ENCODE peak calls at places on chromosomes 6 and 20, in ten cellular contexts. One of them, this sample, is unnamed.
A peak's percentile ranks its signal among the peaks of the same experiment; 100 is the strongest.

GRCh38 chr20:64217539-64217938 is 38.0 kb upstream of the PCMTD2 start:
- DNase-seq in GM20000: no peak
- DNase-seq in globus pallidus: no peak
- DNase-seq in stimulated activated CD4-positive, alpha-beta T cell treated with anti-CD3 and anti-CD28 coated beads, Interleukin-12 subunit alpha, Interleukin-12 subunit beta, amount 100 ng/mL, for 4 hours: no peak
- DNase-seq in GM13976: no peak
- DNase-seq in thoracic aorta: no peak
- DNase-seq in M059J: no peak
- DNase-seq in NCI-H69: peak; percentile 1
- DNase-seq in natural killer cell: no peak
- DNase-seq in activated CD4-positive, alpha-beta T cell treated with anti-CD3 and anti-CD28 coated beads, Interleukin-2, amount 50 U/mL, for 24 hours: no peak
- DNase-seq in this sample: no peak

GRCh38 chr6:16901777-16902176 is 140.5 kb upstream of the ATXN1 start:
- DNase-seq in GM20000: no peak
- DNase-seq in globus pallidus: peak; percentile 7
- DNase-seq in stimulated activated CD4-positive, alpha-beta T cell treated with anti-CD3 and anti-CD28 coated beads, Interleukin-12 subunit alpha, Interleukin-12 subunit beta, amount 100 ng/mL, for 4 hours: no peak
- DNase-seq in GM13976: no peak
- DNase-seq in thoracic aorta: peak; percentile 12
- DNase-seq in M059J: peak; percentile 58
- DNase-seq in NCI-H69: peak; percentile 93
- DNase-seq in natural killer cell: no peak
- DNase-seq in activated CD4-positive, alpha-beta T cell treated with anti-CD3 and anti-CD28 coated beads, Interleukin-2, amount 50 U/mL, for 24 hours: no peak
- DNase-seq in this sample: peak; percentile 13

GRCh38 chr6:5334341-5334740 is 73.0 kb downstream of the FARS2 start:
- DNase-seq in GM20000: no peak
- DNase-seq in globus pallidus: no peak
- DNase-seq in stimulated activated CD4-positive, alpha-beta T cell treated with anti-CD3 and anti-CD28 coated beads, Interleukin-12 subunit alpha, Interleukin-12 subunit beta, amount 100 ng/mL, for 4 hours: no peak
- DNase-seq in GM13976: no peak
- DNase-seq in thoracic aorta: no peak
- DNase-seq in M059J: no peak
- DNase-seq in NCI-H69: peak; percentile 58
- DNase-seq in natural killer cell: no peak
- DNase-seq in activated CD4-positive, alpha-beta T cell treated with anti-CD3 and anti-CD28 coated beads, Interleukin-2, amount 50 U/mL, for 24 hours: no peak
- DNase-seq in this sample: no peak

GRCh38 chr6:139981810-139982550 is 607.5 kb upstream of the CITED2 start:
- DNase-seq in GM20000: no peak
- DNase-seq in globus pallidus: no peak
- DNase-seq in stimulated activated CD4-positive, alpha-beta T cell treated with anti-CD3 and anti-CD28 coated beads, Interleukin-12 subunit alpha, Interleukin-12 subunit beta, amount 100 ng/mL, for 4 hours: no peak
- DNase-seq in GM13976: no peak
- DNase-seq in thoracic aorta: no peak
- DNase-seq in M059J: peak; percentile 89
- DNase-seq in NCI-H69: peak; percentile 98
- DNase-seq in natural killer cell: no peak
- DNase-seq in activated CD4-positive, alpha-beta T cell treated with anti-CD3 and anti-CD28 coated beads, Interleukin-2, amount 50 U/mL, for 24 hours: no peak
- DNase-seq in this sample: no peak

GRCh38 chr6:1840491-1841121 is 230.9 kb downstream of the FOXC1 start:
- DNase-seq in GM20000: no peak
- DNase-seq in globus pallidus: no peak
- DNase-seq in stimulated activated CD4-positive, alpha-beta T cell treated with anti-CD3 and anti-CD28 coated beads, Interleukin-12 subunit alpha, Interleukin-12 subunit beta, amount 100 ng/mL, for 4 hours: no peak
- DNase-seq in GM13976: no peak
- DNase-seq in thoracic aorta: no peak
- DNase-seq in M059J: no peak
- DNase-seq in NCI-H69: no peak
- DNase-seq in natural killer cell: no peak
- DNase-seq in activated CD4-positive, alpha-beta T cell treated with anti-CD3 and anti-CD28 coated beads, Interleukin-2, amount 50 U/mL, for 24 hours: no peak
- DNase-seq in this sample: no peak

GRCh38 chr20:47502801-47503239 is 1.1 kb downstream of the NCOA3 start:
- DNase-seq in GM20000: no peak
- DNase-seq in globus pallidus: peak; percentile 27
- DNase-seq in stimulated activated CD4-positive, alpha-beta T cell treated with anti-CD3 and anti-CD28 coated beads, Interleukin-12 subunit alpha, Interleukin-12 subunit beta, amount 100 ng/mL, for 4 hours: no peak
- DNase-seq in GM13976: peak; percentile 35
- DNase-seq in thoracic aorta: no peak
- DNase-seq in M059J: peak; percentile 73
- DNase-seq in NCI-H69: peak; percentile 45
- DNase-seq in natural killer cell: no peak
- DNase-seq in activated CD4-positive, alpha-beta T cell treated with anti-CD3 and anti-CD28 coated beads, Interleukin-2, amount 50 U/mL, for 24 hours: no peak
- DNase-seq in this sample: no peak

GRCh38 chr6:137013738-137014602 is 30.8 kb downstream of the IL20RA start:
- DNase-seq in GM20000: no peak
- DNase-seq in globus pallidus: no peak
- DNase-seq in stimulated activated CD4-positive, alpha-beta T cell treated with anti-CD3 and anti-CD28 coated beads, Interleukin-12 subunit alpha, Interleukin-12 subunit beta, amount 100 ng/mL, for 4 hours: no peak
- DNase-seq in GM13976: no peak
- DNase-seq in thoracic aorta: no peak
- DNase-seq in M059J: peak; percentile 31
- DNase-seq in NCI-H69: peak; percentile 81
- DNase-seq in natural killer cell: no peak
- DNase-seq in activated CD4-positive, alpha-beta T cell treated with anti-CD3 and anti-CD28 coated beads, Interleukin-2, amount 50 U/mL, for 24 hours: no peak
- DNase-seq in this sample: no peak

GRCh38 chr6:37679539-37680476 is 17.9 kb downstream of the MDGA1 start:
- DNase-seq in GM20000: peak; percentile 89
- DNase-seq in globus pallidus: no peak
- DNase-seq in stimulated activated CD4-positive, alpha-beta T cell treated with anti-CD3 and anti-CD28 coated beads, Interleukin-12 subunit alpha, Interleukin-12 subunit beta, amount 100 ng/mL, for 4 hours: no peak
- DNase-seq in GM13976: peak; percentile 91
- DNase-seq in thoracic aorta: no peak
- DNase-seq in M059J: no peak
- DNase-seq in NCI-H69: peak; percentile 58
- DNase-seq in natural killer cell: no peak
- DNase-seq in activated CD4-positive, alpha-beta T cell treated with anti-CD3 and anti-CD28 coated beads, Interleukin-2, amount 50 U/mL, for 24 hours: no peak
- DNase-seq in this sample: no peak

GRCh38 chr6:114649298-114649697 is 306.5 kb upstream of the HS3ST5 start:
- DNase-seq in GM20000: no peak
- DNase-seq in globus pallidus: no peak
- DNase-seq in stimulated activated CD4-positive, alpha-beta T cell treated with anti-CD3 and anti-CD28 coated beads, Interleukin-12 subunit alpha, Interleukin-12 subunit beta, amount 100 ng/mL, for 4 hours: no peak
- DNase-seq in GM13976: no peak
- DNase-seq in thoracic aorta: no peak
- DNase-seq in M059J: no peak
- DNase-seq in NCI-H69: no peak
- DNase-seq in natural killer cell: no peak
- DNase-seq in activated CD4-positive, alpha-beta T cell treated with anti-CD3 and anti-CD28 coated beads, Interleukin-2, amount 50 U/mL, for 24 hours: no peak
- DNase-seq in this sample: no peak

GRCh38 chr6:104789770-104790190 is 69.9 kb downstream of the HACE1 start:
- DNase-seq in GM20000: peak; percentile 19
- DNase-seq in globus pallidus: no peak
- DNase-seq in stimulated activated CD4-positive, alpha-beta T cell treated with anti-CD3 and anti-CD28 coated beads, Interleukin-12 subunit alpha, Interleukin-12 subunit beta, amount 100 ng/mL, for 4 hours: no peak
- DNase-seq in GM13976: peak; percentile 26
- DNase-seq in thoracic aorta: no peak
- DNase-seq in M059J: peak; percentile 73
- DNase-seq in NCI-H69: peak; percentile 45
- DNase-seq in natural killer cell: no peak
- DNase-seq in activated CD4-positive, alpha-beta T cell treated with anti-CD3 and anti-CD28 coated beads, Interleukin-2, amount 50 U/mL, for 24 hours: no peak
- DNase-seq in this sample: no peak

GRCh38 chr6:136341967-136342366 is 52.3 kb upstream of the BCLAF1 start:
- DNase-seq in GM20000: no peak
- DNase-seq in globus pallidus: no peak
- DNase-seq in stimulated activated CD4-positive, alpha-beta T cell treated with anti-CD3 and anti-CD28 coated beads, Interleukin-12 subunit alpha, Interleukin-12 subunit beta, amount 100 ng/mL, for 4 hours: no peak
- DNase-seq in GM13976: no peak
- DNase-seq in thoracic aorta: no peak
- DNase-seq in M059J: peak; percentile 18
- DNase-seq in NCI-H69: no peak
- DNase-seq in natural killer cell: no peak
- DNase-seq in activated CD4-positive, alpha-beta T cell treated with anti-CD3 and anti-CD28 coated beads, Interleukin-2, amount 50 U/mL, for 24 hours: no peak
- DNase-seq in this sample: no peak

GRCh38 chr6:69631552-69632346 is 165.1 kb downstream of the LMBRD1 start:
- DNase-seq in GM20000: peak; percentile 18
- DNase-seq in globus pallidus: no peak
- DNase-seq in stimulated activated CD4-positive, alpha-beta T cell treated with anti-CD3 and anti-CD28 coated beads, Interleukin-12 subunit alpha, Interleukin-12 subunit beta, amount 100 ng/mL, for 4 hours: no peak
- DNase-seq in GM13976: peak; percentile 29
- DNase-seq in thoracic aorta: no peak
- DNase-seq in M059J: peak; percentile 3
- DNase-seq in NCI-H69: no peak
- DNase-seq in natural killer cell: no peak
- DNase-seq in activated CD4-positive, alpha-beta T cell treated with anti-CD3 and anti-CD28 coated beads, Interleukin-2, amount 50 U/mL, for 24 hours: no peak
- DNase-seq in this sample: no peak

GRCh38 chr6:135403584-135403983 is 94.0 kb downstream of the AHI1 start:
- DNase-seq in GM20000: no peak
- DNase-seq in globus pallidus: no peak
- DNase-seq in stimulated activated CD4-positive, alpha-beta T cell treated with anti-CD3 and anti-CD28 coated beads, Interleukin-12 subunit alpha, Interleukin-12 subunit beta, amount 100 ng/mL, for 4 hours: no peak
- DNase-seq in GM13976: no peak
- DNase-seq in thoracic aorta: no peak
- DNase-seq in M059J: no peak
- DNase-seq in NCI-H69: no peak
- DNase-seq in natural killer cell: no peak
- DNase-seq in activated CD4-positive, alpha-beta T cell treated with anti-CD3 and anti-CD28 coated beads, Interleukin-2, amount 50 U/mL, for 24 hours: no peak
- DNase-seq in this sample: no peak

GRCh38 chr6:389622-390021 is 1.9 kb upstream of the IRF4 start:
- DNase-seq in GM20000: peak; percentile 82
- DNase-seq in globus pallidus: no peak
- DNase-seq in stimulated activated CD4-positive, alpha-beta T cell treated with anti-CD3 and anti-CD28 coated beads, Interleukin-12 subunit alpha, Interleukin-12 subunit beta, amount 100 ng/mL, for 4 hours: no peak
- DNase-seq in GM13976: peak; percentile 76
- DNase-seq in thoracic aorta: no peak
- DNase-seq in M059J: no peak
- DNase-seq in NCI-H69: no peak
- DNase-seq in natural killer cell: no peak
- DNase-seq in activated CD4-positive, alpha-beta T cell treated with anti-CD3 and anti-CD28 coated beads, Interleukin-2, amount 50 U/mL, for 24 hours: no peak
- DNase-seq in this sample: no peak

GRCh38 chr6:2853766-2854393 is 12.2 kb upstream of the SERPINB1 start:
- DNase-seq in GM20000: peak; percentile 52
- DNase-seq in globus pallidus: no peak
- DNase-seq in stimulated activated CD4-positive, alpha-beta T cell treated with anti-CD3 and anti-CD28 coated beads, Interleukin-12 subunit alpha, Interleukin-12 subunit beta, amount 100 ng/mL, for 4 hours: peak; percentile 75
- DNase-seq in GM13976: peak; percentile 60
- DNase-seq in thoracic aorta: no peak
- DNase-seq in M059J: peak; percentile 97
- DNase-seq in NCI-H69: peak; percentile 64
- DNase-seq in natural killer cell: peak; percentile 59
- DNase-seq in activated CD4-positive, alpha-beta T cell treated with anti-CD3 and anti-CD28 coated beads, Interleukin-2, amount 50 U/mL, for 24 hours: peak; percentile 56
- DNase-seq in this sample: peak; percentile 40

GRCh38 chr6:38509713-38510112 is 130.0 kb downstream of the BTBD9 start:
- DNase-seq in GM20000: no peak
- DNase-seq in globus pallidus: no peak
- DNase-seq in stimulated activated CD4-positive, alpha-beta T cell treated with anti-CD3 and anti-CD28 coated beads, Interleukin-12 subunit alpha, Interleukin-12 subunit beta, amount 100 ng/mL, for 4 hours: no peak
- DNase-seq in GM13976: no peak
- DNase-seq in thoracic aorta: no peak
- DNase-seq in M059J: peak; percentile 95
- DNase-seq in NCI-H69: no peak
- DNase-seq in natural killer cell: no peak
- DNase-seq in activated CD4-positive, alpha-beta T cell treated with anti-CD3 and anti-CD28 coated beads, Interleukin-2, amount 50 U/mL, for 24 hours: no peak
- DNase-seq in this sample: no peak

GRCh38 chr6:20468179-20468578 is 66.1 kb upstream of the CDKAL1 start:
- DNase-seq in GM20000: no peak
- DNase-seq in globus pallidus: no peak
- DNase-seq in stimulated activated CD4-positive, alpha-beta T cell treated with anti-CD3 and anti-CD28 coated beads, Interleukin-12 subunit alpha, Interleukin-12 subunit beta, amount 100 ng/mL, for 4 hours: no peak
- DNase-seq in GM13976: no peak
- DNase-seq in thoracic aorta: no peak
- DNase-seq in M059J: no peak
- DNase-seq in NCI-H69: no peak
- DNase-seq in natural killer cell: no peak
- DNase-seq in activated CD4-positive, alpha-beta T cell treated with anti-CD3 and anti-CD28 coated beads, Interleukin-2, amount 50 U/mL, for 24 hours: no peak
- DNase-seq in this sample: no peak

GRCh38 chr6:118100763-118101162 is 193.7 kb downstream of the SLC35F1 start:
- DNase-seq in GM20000: no peak
- DNase-seq in globus pallidus: no peak
- DNase-seq in stimulated activated CD4-positive, alpha-beta T cell treated with anti-CD3 and anti-CD28 coated beads, Interleukin-12 subunit alpha, Interleukin-12 subunit beta, amount 100 ng/mL, for 4 hours: no peak
- DNase-seq in GM13976: no peak
- DNase-seq in thoracic aorta: no peak
- DNase-seq in M059J: peak; percentile 12
- DNase-seq in NCI-H69: no peak
- DNase-seq in natural killer cell: no peak
- DNase-seq in activated CD4-positive, alpha-beta T cell treated with anti-CD3 and anti-CD28 coated beads, Interleukin-2, amount 50 U/mL, for 24 hours: no peak
- DNase-seq in this sample: no peak

GRCh38 chr6:33144373-33144772 is 47.9 kb downstream of the COL11A2 start:
- DNase-seq in GM20000: no peak
- DNase-seq in globus pallidus: peak; percentile 46
- DNase-seq in stimulated activated CD4-positive, alpha-beta T cell treated with anti-CD3 and anti-CD28 coated beads, Interleukin-12 subunit alpha, Interleukin-12 subunit beta, amount 100 ng/mL, for 4 hours: no peak
- DNase-seq in GM13976: no peak
- DNase-seq in thoracic aorta: no peak
- DNase-seq in M059J: peak; percentile 71
- DNase-seq in NCI-H69: peak; percentile 28
- DNase-seq in natural killer cell: no peak
- DNase-seq in activated CD4-positive, alpha-beta T cell treated with anti-CD3 and anti-CD28 coated beads, Interleukin-2, amount 50 U/mL, for 24 hours: no peak
- DNase-seq in this sample: no peak

GRCh38 chr6:106162926-106163325 is 76.8 kb downstream of the PRDM1 start:
- DNase-seq in GM20000: no peak
- DNase-seq in globus pallidus: no peak
- DNase-seq in stimulated activated CD4-positive, alpha-beta T cell treated with anti-CD3 and anti-CD28 coated beads, Interleukin-12 subunit alpha, Interleukin-12 subunit beta, amount 100 ng/mL, for 4 hours: no peak
- DNase-seq in GM13976: no peak
- DNase-seq in thoracic aorta: no peak
- DNase-seq in M059J: peak; percentile 57
- DNase-seq in NCI-H69: no peak
- DNase-seq in natural killer cell: no peak
- DNase-seq in activated CD4-positive, alpha-beta T cell treated with anti-CD3 and anti-CD28 coated beads, Interleukin-2, amount 50 U/mL, for 24 hours: no peak
- DNase-seq in this sample: no peak

This sample was measured in GOT3.